ENCODE peak calls at places on chromosomes 6 and 20, in nine cellular contexts. G, J, W, Q, H, F, E, L and K are unnamed samples.

GRCh38 chr6:70857387-70858077 is 99.3 kb downstream of the B3GAT2 start:
- DNase-seq in E (no peak), Q (no peak), G (no peak), L (no peak), W (no peak), H (no peak), J (no peak), F (no peak), K (no peak)

GRCh38 chr20:20034486-20034885 is 17.3 kb downstream of the NAA20 start:
- DNase-seq in F (no peak), J (no peak), E (no peak), H (no peak), Q (no peak), G (no peak), L (no peak), W (no peak), K (no peak)

GRCh38 chr6:132673376-132674094 is 14.6 kb upstream of the TAAR1 start:
- DNase-seq in J (no peak), G (no peak), W (no peak), E (peak), Q (no peak), L (no peak), H (no peak), F (no peak), K (no peak)

GRCh38 chr6:2029130-2029794 is 216.1 kb downstream of the GMDS start:
- DNase-seq in F (no peak), W (no peak), E (no peak), L (no peak), G (no peak), J (no peak), H (no peak), Q (no peak), K (no peak)

GRCh38 chr6:85490516-85491248 is 40.8 kb downstream of the NT5E start:
- DNase-seq in W (no peak), E (peak), Q (no peak), L (no peak), F (no peak), H (no peak), G (no peak), J (no peak), K (no peak)

GRCh38 chr6:1868561-1869261 is 259.0 kb downstream of the FOXC1 start:
- DNase-seq in G (no peak), W (no peak), L (no peak), F (no peak), E (no peak), J (no peak), H (no peak), Q (no peak), K (no peak)

GRCh38 chr6:43239054-43239453 is 4.2 kb upstream of the TTBK1 start:
- DNase-seq in F (no peak), J (no peak), Q (no peak), H (no peak), E (no peak), G (no peak), W (no peak), L (no peak), K (no peak)

GRCh38 chr6:132456700-132457143 is 55.4 kb upstream of the MOXD1 start:
- DNase-seq in G (no peak), J (peak), W (peak), H (no peak), E (no peak), L (no peak), F (no peak), Q (no peak), K (no peak)

GRCh38 chr6:20115269-20116005 is 96.8 kb downstream of the MBOAT1 start:
- DNase-seq in G (no peak), Q (no peak), H (no peak), F (no peak), L (no peak), E (no peak), W (no peak), J (no peak), K (no peak)

GRCh38 chr6:2522521-2522920 is 228.2 kb downstream of the MYLK4 start:
- DNase-seq in L (no peak), W (no peak), H (no peak), J (no peak), Q (no peak), E (no peak), F (no peak), G (peak), K (no peak)

GRCh38 chr20:61521680-61522420 is 269.8 kb downstream of the CDH4 start:
- DNase-seq in G (no peak), E (no peak), J (no peak), F (no peak), H (no peak), W (no peak), L (no peak), Q (peak), K (peak)

GRCh38 chr20:51237790-51238189 is 214.9 kb upstream of the KCNG1 start:
- DNase-seq in W (no peak), E (no peak), H (no peak), J (no peak), G (no peak), L (no peak), Q (no peak), F (no peak), K (no peak)

GRCh38 chr20:31853481-31853880 is 8.1 kb upstream of the FOXS1 start:
- DNase-seq in G (no peak), L (no peak), E (no peak), W (no peak), Q (peak), F (no peak), J (no peak), H (no peak), K (no peak)

GRCh38 chr20:46312075-46312944 is 4.0 kb upstream of the CDH22 start:
- DNase-seq in F (no peak), G (no peak), W (no peak), L (peak), J (no peak), H (no peak), Q (no peak), E (no peak), K (no peak)

GRCh38 chr20:31494131-31494530 is 19.0 kb downstream of the REM1 start:
- DNase-seq in H (no peak), G (no peak), W (no peak), Q (no peak), E (no peak), L (no peak), F (no peak), J (peak), K (peak)

GRCh38 chr6:141492885-141493284 is 639.8 kb upstream of the GJE1 start:
- DNase-seq in J (no peak), H (no peak), W (no peak), G (no peak), L (no peak), F (no peak), Q (no peak), E (no peak), K (no peak)

GRCh38 chr20:49183444-49183843 is 4.7 kb downstream of the STAU1 start:
- DNase-seq in E (no peak), Q (no peak), F (no peak), J (no peak), W (no peak), L (no peak), G (no peak), H (no peak), K (no peak)

GRCh38 chr6:2793491-2794151 is 28.4 kb downstream of the WRNIP1 start:
- DNase-seq in G (no peak), H (no peak), F (peak), E (no peak), J (no peak), Q (no peak), W (no peak), L (no peak), K (no peak)

GRCh38 chr6:32982084-32982701 is 13.8 kb downstream of the BRD2 start:
- DNase-seq in F (no peak), L (no peak), E (no peak), Q (no peak), H (no peak), W (no peak), J (peak), G (no peak), K (no peak)

GRCh38 chr6:84633771-84634170 is 130.6 kb downstream of the TBX18 start:
- DNase-seq in Q (no peak), H (no peak), L (no peak), E (no peak), G (no peak), W (no peak), F (no peak), J (no peak), K (no peak)

GRCh38 chr6:159728552-159728951 is 1.2 kb downstream of the WTAP start:
- DNase-seq in J (no peak), G (no peak), W (no peak), E (no peak), Q (no peak), H (no peak), F (no peak), L (no peak), K (no peak)

GRCh38 chr6:69771158-69771906 is 25.5 kb downstream of the LMBRD1 start:
- DNase-seq in H (no peak), E (no peak), J (no peak), L (no peak), G (no peak), W (no peak), F (no peak), Q (no peak), K (no peak)

GRCh38 chr6:161443868-161444267 is 170.0 kb upstream of the AGPAT4 start:
- DNase-seq in F (peak), W (no peak), Q (no peak), H (no peak), L (no peak), E (no peak), G (no peak), J (no peak), K (no peak)

GRCh38 chr6:150081702-150082101 is 12.8 kb upstream of the ULBP3 start:
- DNase-seq in E (no peak), G (no peak), J (no peak), F (no peak), L (no peak), W (no peak), H (no peak), Q (no peak), K (no peak)

GRCh38 chr20:1868856-1869255 is 26.4 kb upstream of the SIRPA start:
- DNase-seq in J (no peak), E (no peak), F (no peak), Q (no peak), L (no peak), W (no peak), H (no peak), G (no peak), K (no peak)

GRCh38 chr20:17449039-17449438 is 82.1 kb downstream of the BFSP1 start:
- DNase-seq in F (no peak), W (no peak), L (no peak), J (no peak), G (no peak), E (no peak), Q (no peak), H (no peak), K (no peak)

GRCh38 chr6:2970753-2971419 is 481 bp downstream of the SERPINB6 start:
- DNase-seq in Q (peak), E (no peak), G (peak), J (peak), L (peak), H (no peak), W (peak), F (no peak), K (peak)

GRCh38 chr6:81636930-81637568 is 115.4 kb downstream of the TENT5A start:
- DNase-seq in W (no peak), L (no peak), J (peak), F (no peak), G (no peak), H (no peak), Q (no peak), E (no peak), K (no peak)

GRCh38 chr6:44300424-44300823 is 12.7 kb downstream of the AARS2 start:
- DNase-seq in H (no peak), Q (peak), L (no peak), J (no peak), F (no peak), G (no peak), W (no peak), E (no peak), K (no peak)

GRCh38 chr6:148407372-148407771 is 64.7 kb downstream of the SASH1 start:
- DNase-seq in J (peak), Q (no peak), G (peak), H (no peak), F (no peak), L (no peak), E (peak), W (no peak), K (peak)

GRCh38 chr6:26270121-26270861 is 94.7 kb upstream of the BTN3A2 start:
- DNase-seq in F (peak), Q (no peak), H (no peak), L (no peak), G (no peak), J (no peak), E (no peak), W (no peak), K (no peak)

GRCh38 chr6:108123946-108124345 is 41.9 kb upstream of the NR2E1 start:
- DNase-seq in H (no peak), W (no peak), Q (no peak), E (no peak), G (no peak), J (no peak), F (peak), L (no peak), K (no peak)